ENCODE peak calls at places on chromosomes 5 and 9, in nine cellular contexts. One of them, this sample, is unnamed.

GRCh38 chr5:110371011-110371724 is 355.3 kb downstream of the TMEM232 start:
- DNase-seq in body of pancreas: no peak
- DNase-seq in IMR-90: no peak
- DNase-seq in heart left ventricle: no peak
- DNase-seq in A549: no peak
- DNase-seq in adrenal gland: no peak
- DNase-seq in GM12891: no peak
- DNase-seq in ovary: no peak
- DNase-seq in breast epithelium: no peak
- DNase-seq in this sample: no peak

GRCh38 chr5:114782869-114783268 is 386.8 kb downstream of the TRIM36 start:
- DNase-seq in A549: no peak
- DNase-seq in body of pancreas: no peak
- DNase-seq in IMR-90: no peak
- DNase-seq in heart left ventricle: peak
- DNase-seq in adrenal gland: no peak
- DNase-seq in breast epithelium: no peak
- DNase-seq in ovary: no peak
- DNase-seq in GM12891: no peak
- DNase-seq in this sample: no peak

GRCh38 chr9:136610426-136610825 is 52.3 kb upstream of the EGFL7 start:
- DNase-seq in heart left ventricle: no peak
- DNase-seq in IMR-90: no peak
- DNase-seq in body of pancreas: no peak
- DNase-seq in ovary: no peak
- DNase-seq in breast epithelium: no peak
- DNase-seq in GM12891: no peak
- DNase-seq in adrenal gland: no peak
- DNase-seq in A549: no peak
- DNase-seq in this sample: no peak

GRCh38 chr9:89811896-89812450 is 207.2 kb downstream of the GADD45G start:
- DNase-seq in GM12891: no peak
- DNase-seq in IMR-90: no peak
- DNase-seq in heart left ventricle: no peak
- DNase-seq in breast epithelium: no peak
- DNase-seq in A549: no peak
- DNase-seq in body of pancreas: no peak
- DNase-seq in ovary: no peak
- DNase-seq in adrenal gland: no peak
- DNase-seq in this sample: no peak

GRCh38 chr9:86734762-86735161 is 212.5 kb downstream of the GAS1 start:
- DNase-seq in adrenal gland: no peak
- DNase-seq in ovary: no peak
- DNase-seq in body of pancreas: no peak
- DNase-seq in breast epithelium: no peak
- DNase-seq in A549: no peak
- DNase-seq in heart left ventricle: no peak
- DNase-seq in GM12891: no peak
- DNase-seq in IMR-90: peak
- DNase-seq in this sample: peak

GRCh38 chr9:97840521-97840920 is 12.5 kb upstream of the FOXE1 start:
- DNase-seq in body of pancreas: no peak
- DNase-seq in GM12891: no peak
- DNase-seq in A549: no peak
- DNase-seq in heart left ventricle: no peak
- DNase-seq in adrenal gland: no peak
- DNase-seq in IMR-90: peak
- DNase-seq in ovary: no peak
- DNase-seq in breast epithelium: no peak
- DNase-seq in this sample: no peak

GRCh38 chr5:371811-372555 is 50.5 kb downstream of the AHRR start:
- DNase-seq in IMR-90: no peak
- DNase-seq in A549: no peak
- DNase-seq in ovary: no peak
- DNase-seq in breast epithelium: peak
- DNase-seq in body of pancreas: no peak
- DNase-seq in GM12891: no peak
- DNase-seq in adrenal gland: peak
- DNase-seq in heart left ventricle: no peak
- DNase-seq in this sample: no peak

GRCh38 chr5:105501315-105501714 is 1938.7 kb upstream of the NUDT12 start:
- DNase-seq in adrenal gland: no peak
- DNase-seq in ovary: no peak
- DNase-seq in IMR-90: no peak
- DNase-seq in heart left ventricle: no peak
- DNase-seq in A549: no peak
- DNase-seq in body of pancreas: no peak
- DNase-seq in breast epithelium: no peak
- DNase-seq in GM12891: no peak
- DNase-seq in this sample: no peak

GRCh38 chr5:74629326-74629725 is 11.2 kb downstream of the ENC1 start:
- DNase-seq in A549: no peak
- DNase-seq in GM12891: no peak
- DNase-seq in heart left ventricle: no peak
- DNase-seq in body of pancreas: no peak
- DNase-seq in IMR-90: no peak
- DNase-seq in adrenal gland: no peak
- DNase-seq in breast epithelium: no peak
- DNase-seq in ovary: no peak
- DNase-seq in this sample: no peak

GRCh38 chr5:167392252-167392651 is 899.2 kb upstream of the WWC1 start:
- DNase-seq in A549: no peak
- DNase-seq in breast epithelium: no peak
- DNase-seq in IMR-90: no peak
- DNase-seq in body of pancreas: no peak
- DNase-seq in GM12891: no peak
- DNase-seq in heart left ventricle: no peak
- DNase-seq in adrenal gland: no peak
- DNase-seq in ovary: no peak
- DNase-seq in this sample: no peak

GRCh38 chr9:126151031-126151670 is 175.5 kb upstream of the MVB12B start:
- DNase-seq in ovary: no peak
- DNase-seq in breast epithelium: no peak
- DNase-seq in IMR-90: no peak
- DNase-seq in GM12891: no peak
- DNase-seq in body of pancreas: no peak
- DNase-seq in A549: no peak
- DNase-seq in heart left ventricle: no peak
- DNase-seq in adrenal gland: peak
- DNase-seq in this sample: no peak

GRCh38 chr5:16179936-16180788 is 571 bp upstream of the MARCHF11 start:
- DNase-seq in GM12891: no peak
- DNase-seq in IMR-90: no peak
- DNase-seq in ovary: no peak
- DNase-seq in breast epithelium: no peak
- DNase-seq in heart left ventricle: no peak
- DNase-seq in A549: no peak
- DNase-seq in body of pancreas: no peak
- DNase-seq in adrenal gland: no peak
- DNase-seq in this sample: no peak

GRCh38 chr5:181243020-181243520 is 636 bp downstream of the RACK1 start:
- DNase-seq in heart left ventricle: no peak
- DNase-seq in GM12891: no peak
- DNase-seq in breast epithelium: no peak
- DNase-seq in A549: no peak
- DNase-seq in IMR-90: no peak
- DNase-seq in ovary: no peak
- DNase-seq in adrenal gland: no peak
- DNase-seq in body of pancreas: no peak
- DNase-seq in this sample: no peak

GRCh38 chr5:181239062-181239663 is 4.5 kb downstream of the RACK1 start:
- DNase-seq in ovary: no peak
- DNase-seq in A549: no peak
- DNase-seq in adrenal gland: no peak
- DNase-seq in body of pancreas: no peak
- DNase-seq in heart left ventricle: no peak
- DNase-seq in GM12891: no peak
- DNase-seq in IMR-90: no peak
- DNase-seq in breast epithelium: no peak
- DNase-seq in this sample: no peak

GRCh38 chr5:181242031-181242451 is 1.7 kb downstream of the RACK1 start:
- DNase-seq in body of pancreas: no peak
- DNase-seq in breast epithelium: no peak
- DNase-seq in IMR-90: no peak
- DNase-seq in A549: no peak
- DNase-seq in ovary: no peak
- DNase-seq in adrenal gland: no peak
- DNase-seq in GM12891: no peak
- DNase-seq in heart left ventricle: no peak
- DNase-seq in this sample: no peak

GRCh38 chr5:181243521-181244307 is at the start of gene RACK1:
- DNase-seq in ovary: peak
- DNase-seq in adrenal gland: peak
- DNase-seq in A549: peak
- DNase-seq in IMR-90: peak
- DNase-seq in GM12891: no peak
- DNase-seq in breast epithelium: peak
- DNase-seq in heart left ventricle: peak
- DNase-seq in body of pancreas: peak
- DNase-seq in this sample: peak

GRCh38 chr5:181241393-181241975 is 2.2 kb downstream of the RACK1 start:
- DNase-seq in heart left ventricle: no peak
- DNase-seq in breast epithelium: no peak
- DNase-seq in adrenal gland: no peak
- DNase-seq in IMR-90: peak
- DNase-seq in GM12891: no peak
- DNase-seq in ovary: no peak
- DNase-seq in body of pancreas: no peak
- DNase-seq in A549: no peak
- DNase-seq in this sample: peak
- TF ChIP-seq POLR2A in heart left ventricle: no peak
- TF ChIP-seq POLR2A in breast epithelium: no peak
- TF ChIP-seq POLR2A in adrenal gland: no peak
- TF ChIP-seq POLR2A in IMR-90: no peak
- TF ChIP-seq POLR2A in GM12891: no peak
- TF ChIP-seq POLR2A in ovary: no peak
- TF ChIP-seq POLR2A in body of pancreas: no peak
- TF ChIP-seq POLR2A in A549: no peak
- TF ChIP-seq POLR2A in this sample: no peak

GRCh38 chr5:174293006-174293405 is 247.5 kb downstream of the NSG2 start:
- DNase-seq in breast epithelium: no peak
- DNase-seq in IMR-90: no peak
- DNase-seq in A549: no peak
- DNase-seq in heart left ventricle: no peak
- DNase-seq in GM12891: no peak
- DNase-seq in ovary: no peak
- DNase-seq in body of pancreas: no peak
- DNase-seq in adrenal gland: no peak
- DNase-seq in this sample: no peak
- TF ChIP-seq POLR2A in breast epithelium: no peak
- TF ChIP-seq POLR2A in IMR-90: no peak
- TF ChIP-seq POLR2A in A549: no peak
- TF ChIP-seq POLR2A in heart left ventricle: no peak
- TF ChIP-seq POLR2A in GM12891: no peak
- TF ChIP-seq POLR2A in ovary: no peak
- TF ChIP-seq POLR2A in body of pancreas: no peak
- TF ChIP-seq POLR2A in adrenal gland: no peak
- TF ChIP-seq POLR2A in this sample: no peak

GRCh38 chr9:26296910-26297309 is 595.7 kb downstream of the CAAP1 start:
- DNase-seq in breast epithelium: no peak
- DNase-seq in GM12891: no peak
- DNase-seq in ovary: no peak
- DNase-seq in IMR-90: no peak
- DNase-seq in body of pancreas: no peak
- DNase-seq in A549: no peak
- DNase-seq in heart left ventricle: no peak
- DNase-seq in adrenal gland: no peak
- DNase-seq in this sample: no peak
- TF ChIP-seq POLR2A in breast epithelium: no peak
- TF ChIP-seq POLR2A in GM12891: no peak
- TF ChIP-seq POLR2A in ovary: no peak
- TF ChIP-seq POLR2A in IMR-90: no peak
- TF ChIP-seq POLR2A in body of pancreas: no peak
- TF ChIP-seq POLR2A in A549: no peak
- TF ChIP-seq POLR2A in heart left ventricle: no peak
- TF ChIP-seq POLR2A in adrenal gland: no peak
- TF ChIP-seq POLR2A in this sample: no peak

GRCh38 chr9:78235771-78236510 is at the start of gene CEP78:
- DNase-seq in A549: peak
- DNase-seq in ovary: peak
- DNase-seq in breast epithelium: peak
- DNase-seq in IMR-90: peak
- DNase-seq in heart left ventricle: peak
- DNase-seq in adrenal gland: peak
- DNase-seq in GM12891: peak
- DNase-seq in body of pancreas: peak
- DNase-seq in this sample: peak
- TF ChIP-seq POLR2A in A549: peak
- TF ChIP-seq POLR2A in ovary: no peak
- TF ChIP-seq POLR2A in breast epithelium: peak
- TF ChIP-seq POLR2A in IMR-90: peak
- TF ChIP-seq POLR2A in heart left ventricle: peak
- TF ChIP-seq POLR2A in adrenal gland: peak
- TF ChIP-seq POLR2A in GM12891: peak
- TF ChIP-seq POLR2A in body of pancreas: peak
- TF ChIP-seq POLR2A in this sample: peak

This sample was measured in H54.